ENCODE peak calls at places on chromosomes 1 and 21, in seven cellular contexts. R is K562, V is HCT116, I is Panc1, H is SK-N-SH, J is GM12878, S is HepG2. B is an unnamed sample.

GRCh38 chr1:34175737-34176136 is 970 bp upstream of the C1orf94 start:
- DNase-seq in I (no peak), S (no peak), J (no peak), R (no peak), V (no peak), H (no peak), B (no peak)

GRCh38 chr1:1069061-1069710 is 4.9 kb downstream of the RNF223 start:
- DNase-seq in S (peak; percentile 55), I (peak; percentile 61), R (peak; percentile 94), H (peak; percentile 95), J (peak; percentile 40), V (peak; percentile 65), B (peak; percentile 99)

GRCh38 chr1:12320516-12320915 is 90.7 kb downstream of the VPS13D start:
- DNase-seq in S (no peak), V (no peak), J (no peak), R (no peak), H (no peak), I (no peak), B (no peak)

GRCh38 chr1:6860401-6860800 is 75.1 kb downstream of the CAMTA1 start:
- DNase-seq in V (peak; percentile 24), R (no peak), S (no peak), I (no peak), J (no peak), H (no peak), B (no peak)

GRCh38 chr1:4072754-4073153 is 172.7 kb upstream of the C1orf174 start:
- DNase-seq in I (no peak), V (no peak), S (no peak), H (no peak), J (no peak), R (no peak), B (no peak)

GRCh38 chr1:30010506-30011106 is 712.8 kb downstream of the MATN1 start:
- DNase-seq in J (no peak), V (no peak), S (no peak), R (no peak), H (no peak), I (no peak), B (no peak)

GRCh38 chr1:119112244-119112643 is 28.2 kb downstream of the WARS2 start:
- DNase-seq in V (no peak), J (no peak), S (no peak), I (no peak), H (no peak), R (no peak), B (no peak)

GRCh38 chr1:154975409-154976205 is 1.1 kb downstream of the CKS1B start:
- DNase-seq in V (no peak), R (no peak), J (peak; percentile 51), I (no peak), S (no peak), H (no peak), B (no peak)

DNA sequence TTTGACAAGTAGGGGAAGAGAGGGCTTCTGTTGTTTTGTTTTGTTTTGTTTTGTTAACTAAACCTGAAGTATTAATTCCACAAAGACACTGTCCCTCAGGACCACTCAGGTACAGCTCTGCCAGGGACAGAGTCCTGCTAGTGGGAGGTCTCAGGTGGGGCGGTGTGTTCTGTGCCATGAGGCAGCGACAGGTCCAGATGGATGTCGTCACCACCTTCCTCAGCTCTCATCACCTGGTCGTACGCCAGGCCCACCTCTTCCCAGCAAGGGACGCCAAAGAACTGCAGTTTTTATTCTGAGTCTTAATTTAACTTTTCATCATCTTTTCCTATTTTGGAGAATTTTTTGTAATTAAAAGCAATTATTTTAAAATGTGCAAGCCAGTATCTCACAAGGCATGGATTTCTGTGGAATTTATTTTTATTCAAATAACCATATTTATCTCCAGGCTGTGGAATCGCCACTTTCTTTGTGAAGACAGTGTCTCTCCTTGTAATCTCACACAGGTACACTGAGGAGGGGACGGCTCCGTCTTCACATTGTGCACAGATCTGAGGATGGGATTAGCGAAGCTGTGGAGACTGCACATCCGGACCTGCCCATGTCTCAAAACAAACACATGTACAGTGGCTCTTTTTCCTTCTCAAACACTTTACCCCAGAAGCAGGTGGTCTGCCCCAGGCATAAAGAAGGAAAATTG is 62.5 kb downstream of the POFUT2 start:
- DNase-seq in J (no peak), I (no peak), H (no peak), R (no peak), V (no peak), S (no peak), B (no peak)
- TF ChIP-seq SIN3A in J (no peak), I (no peak), H (no peak), R (no peak), V (no peak), S (no peak), B (no peak)

GRCh38 chr1:145872421-145872891 is 13.2 kb downstream of the ANKRD35 start:
- DNase-seq in S (no peak), V (no peak), H (no peak), J (no peak), R (no peak), I (no peak), B (peak; percentile 82)
- TF ChIP-seq SIN3A in S (no peak), V (no peak), H (no peak), J (no peak), R (no peak), I (no peak), B (no peak)

GRCh38 chr1:25873120-25873519 is 2.4 kb downstream of the PAQR7 start:
- DNase-seq in H (no peak), V (no peak), S (peak; percentile 42), R (peak; percentile 48), I (no peak), J (no peak), B (no peak)
- TF ChIP-seq SIN3A in H (no peak), V (no peak), S (no peak), R (no peak), I (no peak), J (no peak), B (no peak)

DNA sequence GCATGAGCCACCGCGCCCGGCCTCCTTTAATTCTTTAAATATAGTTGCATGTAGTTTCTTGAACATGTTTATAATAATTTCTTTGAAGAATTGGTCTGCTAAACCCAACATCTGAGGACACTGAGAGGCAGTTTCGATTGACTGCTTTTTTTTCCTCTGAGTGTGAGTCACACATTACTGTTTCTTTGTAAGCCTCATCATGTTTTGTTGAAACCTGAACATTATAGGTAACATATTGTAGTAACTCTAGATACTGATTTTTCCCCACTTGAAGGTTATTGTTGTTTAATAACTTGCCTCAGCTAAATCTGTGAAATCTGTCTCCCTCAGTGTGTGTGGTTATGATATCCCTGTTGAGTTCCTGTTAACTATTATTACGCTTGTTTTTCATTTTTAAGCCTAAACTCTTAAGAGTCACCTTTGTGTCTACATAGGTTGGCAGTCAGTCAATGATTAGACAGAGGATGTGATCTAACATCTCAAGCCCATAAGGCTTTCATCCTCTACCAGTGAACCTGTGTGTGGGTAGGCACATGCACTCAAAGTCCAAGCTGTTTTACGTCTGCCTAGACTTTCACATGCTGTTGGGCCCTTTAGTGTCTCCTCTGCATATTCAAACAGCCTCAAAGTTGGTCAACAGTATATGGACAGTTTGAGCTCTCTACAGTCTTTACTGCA is 155.5 kb downstream of the KCNH1 start:
- DNase-seq in S (no peak), R (no peak), I (no peak), V (no peak), J (no peak), H (no peak), B (no peak)
- TF ChIP-seq SIN3A in S (no peak), R (no peak), I (no peak), V (no peak), J (no peak), H (no peak), B (no peak)

GRCh38 chr1:204418174-204419063 is 6.8 kb upstream of the PPP1R15B start:
- DNase-seq in H (no peak), J (no peak), R (no peak), V (no peak), I (no peak), S (no peak), B (no peak)
- TF ChIP-seq SIN3A in H (no peak), J (no peak), R (no peak), V (no peak), I (no peak), S (no peak), B (no peak)

DNA sequence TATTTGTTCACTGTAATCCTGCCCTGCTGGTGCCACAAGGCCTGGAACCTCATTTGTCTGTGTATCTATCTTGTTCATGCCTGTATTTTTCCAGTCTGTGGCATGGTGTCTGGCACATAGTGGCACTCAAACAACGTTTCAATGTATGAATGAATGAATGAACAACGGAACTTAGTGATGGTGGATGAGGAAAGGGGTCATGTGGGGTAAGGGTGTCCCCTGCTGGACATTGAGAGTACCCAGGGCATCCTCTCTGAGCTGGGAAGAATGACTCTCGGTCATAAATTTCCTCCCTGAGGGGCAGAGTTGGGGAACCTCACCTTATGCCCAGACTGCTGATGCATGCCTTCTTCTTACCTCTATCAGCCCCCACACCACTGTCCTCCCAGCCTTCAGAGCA is 18.9 kb upstream of the ZNF683 start:
- DNase-seq in S (peak; percentile 52), R (peak; percentile 71), J (no peak), H (peak; percentile 53), V (peak; percentile 64), I (no peak), B (no peak)
- TF ChIP-seq SIN3A in S (no peak), R (no peak), J (no peak), H (no peak), V (no peak), I (no peak), B (no peak)